ENCODE peak calls at places on chromosomes 3 and 15, in six cellular contexts. One of them, this sample, is unnamed.

GRCh38 chr15:79025201-79025600 is 65.4 kb downstream of the RASGRF1 start:
- DNase-seq in fibroblast of lung: no peak
- DNase-seq in stimulated activated CD4-positive, alpha-beta T cell treated with anti-CD3 and anti-CD28 coated beads, Interleukin-12 subunit alpha, Interleukin-12 subunit beta, amount 100 ng/mL, for 48 hours: no peak
- DNase-seq in activated naive CD4-positive, alpha-beta T cell: no peak
- DNase-seq in B cell: peak
- DNase-seq in lower lobe of right lung: peak
- DNase-seq in this sample: no peak

GRCh38 chr3:136819784-136820640 is 1.1 kb downstream of the SLC35G2 start:
- DNase-seq in lower lobe of right lung: peak
- DNase-seq in activated naive CD4-positive, alpha-beta T cell: peak
- DNase-seq in stimulated activated CD4-positive, alpha-beta T cell treated with anti-CD3 and anti-CD28 coated beads, Interleukin-12 subunit alpha, Interleukin-12 subunit beta, amount 100 ng/mL, for 48 hours: no peak
- DNase-seq in fibroblast of lung: peak
- DNase-seq in B cell: peak
- DNase-seq in this sample: no peak

GRCh38 chr3:55297706-55298105 is 189.4 kb downstream of the WNT5A start:
- DNase-seq in activated naive CD4-positive, alpha-beta T cell: no peak
- DNase-seq in stimulated activated CD4-positive, alpha-beta T cell treated with anti-CD3 and anti-CD28 coated beads, Interleukin-12 subunit alpha, Interleukin-12 subunit beta, amount 100 ng/mL, for 48 hours: no peak
- DNase-seq in fibroblast of lung: no peak
- DNase-seq in lower lobe of right lung: no peak
- DNase-seq in B cell: no peak
- DNase-seq in this sample: no peak

GRCh38 chr3:14847613-14848541 is 29.1 kb downstream of the FGD5 start:
- DNase-seq in lower lobe of right lung: peak
- DNase-seq in stimulated activated CD4-positive, alpha-beta T cell treated with anti-CD3 and anti-CD28 coated beads, Interleukin-12 subunit alpha, Interleukin-12 subunit beta, amount 100 ng/mL, for 48 hours: no peak
- DNase-seq in fibroblast of lung: no peak
- DNase-seq in B cell: peak
- DNase-seq in activated naive CD4-positive, alpha-beta T cell: no peak
- DNase-seq in this sample: no peak

GRCh38 chr3:129313415-129313982 is 34.8 kb downstream of the HMCES start:
- DNase-seq in B cell: no peak
- DNase-seq in activated naive CD4-positive, alpha-beta T cell: peak
- DNase-seq in fibroblast of lung: no peak
- DNase-seq in stimulated activated CD4-positive, alpha-beta T cell treated with anti-CD3 and anti-CD28 coated beads, Interleukin-12 subunit alpha, Interleukin-12 subunit beta, amount 100 ng/mL, for 48 hours: no peak
- DNase-seq in lower lobe of right lung: no peak
- DNase-seq in this sample: peak

GRCh38 chr15:91752081-91752810 is 101.3 kb upstream of the SLCO3A1 start:
- DNase-seq in activated naive CD4-positive, alpha-beta T cell: no peak
- DNase-seq in lower lobe of right lung: no peak
- DNase-seq in B cell: no peak
- DNase-seq in stimulated activated CD4-positive, alpha-beta T cell treated with anti-CD3 and anti-CD28 coated beads, Interleukin-12 subunit alpha, Interleukin-12 subunit beta, amount 100 ng/mL, for 48 hours: no peak
- DNase-seq in fibroblast of lung: no peak
- DNase-seq in this sample: no peak

GRCh38 chr3:63986147-63986546 is 37.1 kb downstream of the PSMD6 start:
- DNase-seq in lower lobe of right lung: no peak
- DNase-seq in B cell: no peak
- DNase-seq in stimulated activated CD4-positive, alpha-beta T cell treated with anti-CD3 and anti-CD28 coated beads, Interleukin-12 subunit alpha, Interleukin-12 subunit beta, amount 100 ng/mL, for 48 hours: no peak
- DNase-seq in fibroblast of lung: no peak
- DNase-seq in activated naive CD4-positive, alpha-beta T cell: no peak
- DNase-seq in this sample: no peak

GRCh38 chr3:187403768-187404270 is 35.6 kb downstream of the RTP4 start:
- DNase-seq in lower lobe of right lung: no peak
- DNase-seq in fibroblast of lung: peak
- DNase-seq in activated naive CD4-positive, alpha-beta T cell: no peak
- DNase-seq in B cell: no peak
- DNase-seq in stimulated activated CD4-positive, alpha-beta T cell treated with anti-CD3 and anti-CD28 coated beads, Interleukin-12 subunit alpha, Interleukin-12 subunit beta, amount 100 ng/mL, for 48 hours: no peak
- DNase-seq in this sample: no peak

GRCh38 chr15:101258238-101259144 is 6.6 kb upstream of the CHSY1 start:
- DNase-seq in lower lobe of right lung: no peak
- DNase-seq in fibroblast of lung: peak
- DNase-seq in B cell: peak
- DNase-seq in activated naive CD4-positive, alpha-beta T cell: peak
- DNase-seq in stimulated activated CD4-positive, alpha-beta T cell treated with anti-CD3 and anti-CD28 coated beads, Interleukin-12 subunit alpha, Interleukin-12 subunit beta, amount 100 ng/mL, for 48 hours: peak
- DNase-seq in this sample: no peak

GRCh38 chr15:100642217-100642949 is 40.0 kb downstream of the ASB7 start:
- DNase-seq in activated naive CD4-positive, alpha-beta T cell: no peak
- DNase-seq in fibroblast of lung: no peak
- DNase-seq in B cell: no peak
- DNase-seq in lower lobe of right lung: no peak
- DNase-seq in stimulated activated CD4-positive, alpha-beta T cell treated with anti-CD3 and anti-CD28 coated beads, Interleukin-12 subunit alpha, Interleukin-12 subunit beta, amount 100 ng/mL, for 48 hours: no peak
- DNase-seq in this sample: no peak

GRCh38 chr3:34011171-34012101 is 213.0 kb downstream of the PDCD6IP start:
- DNase-seq in fibroblast of lung: peak
- DNase-seq in activated naive CD4-positive, alpha-beta T cell: no peak
- DNase-seq in stimulated activated CD4-positive, alpha-beta T cell treated with anti-CD3 and anti-CD28 coated beads, Interleukin-12 subunit alpha, Interleukin-12 subunit beta, amount 100 ng/mL, for 48 hours: no peak
- DNase-seq in lower lobe of right lung: no peak
- DNase-seq in B cell: no peak
- DNase-seq in this sample: no peak

GRCh38 chr3:172391592-172392302 is 56.5 kb downstream of the GHSR start:
- DNase-seq in stimulated activated CD4-positive, alpha-beta T cell treated with anti-CD3 and anti-CD28 coated beads, Interleukin-12 subunit alpha, Interleukin-12 subunit beta, amount 100 ng/mL, for 48 hours: no peak
- DNase-seq in lower lobe of right lung: no peak
- DNase-seq in B cell: no peak
- DNase-seq in fibroblast of lung: peak
- DNase-seq in activated naive CD4-positive, alpha-beta T cell: no peak
- DNase-seq in this sample: no peak

GRCh38 chr3:187619461-187619860 is 50.7 kb downstream of the SST start:
- DNase-seq in activated naive CD4-positive, alpha-beta T cell: no peak
- DNase-seq in fibroblast of lung: no peak
- DNase-seq in B cell: no peak
- DNase-seq in lower lobe of right lung: no peak
- DNase-seq in stimulated activated CD4-positive, alpha-beta T cell treated with anti-CD3 and anti-CD28 coated beads, Interleukin-12 subunit alpha, Interleukin-12 subunit beta, amount 100 ng/mL, for 48 hours: no peak
- DNase-seq in this sample: no peak

GRCh38 chr3:11552289-11553264 is 91.1 kb downstream of the VGLL4 start:
- DNase-seq in lower lobe of right lung: peak
- DNase-seq in activated naive CD4-positive, alpha-beta T cell: no peak
- DNase-seq in B cell: no peak
- DNase-seq in fibroblast of lung: no peak
- DNase-seq in stimulated activated CD4-positive, alpha-beta T cell treated with anti-CD3 and anti-CD28 coated beads, Interleukin-12 subunit alpha, Interleukin-12 subunit beta, amount 100 ng/mL, for 48 hours: no peak
- DNase-seq in this sample: no peak

GRCh38 chr15:58355965-58356358 is 75.8 kb upstream of the LIPC start:
- DNase-seq in lower lobe of right lung: no peak
- DNase-seq in B cell: no peak
- DNase-seq in activated naive CD4-positive, alpha-beta T cell: no peak
- DNase-seq in fibroblast of lung: no peak
- DNase-seq in stimulated activated CD4-positive, alpha-beta T cell treated with anti-CD3 and anti-CD28 coated beads, Interleukin-12 subunit alpha, Interleukin-12 subunit beta, amount 100 ng/mL, for 48 hours: no peak
- DNase-seq in this sample: no peak

GRCh38 chr3:123284399-123285010 is 82.8 kb downstream of the SEC22A start:
- DNase-seq in fibroblast of lung: no peak
- DNase-seq in activated naive CD4-positive, alpha-beta T cell: no peak
- DNase-seq in B cell: no peak
- DNase-seq in lower lobe of right lung: no peak
- DNase-seq in stimulated activated CD4-positive, alpha-beta T cell treated with anti-CD3 and anti-CD28 coated beads, Interleukin-12 subunit alpha, Interleukin-12 subunit beta, amount 100 ng/mL, for 48 hours: no peak
- DNase-seq in this sample: no peak

GRCh38 chr15:55683366-55683765 is 59.6 kb downstream of the PRTG start:
- DNase-seq in stimulated activated CD4-positive, alpha-beta T cell treated with anti-CD3 and anti-CD28 coated beads, Interleukin-12 subunit alpha, Interleukin-12 subunit beta, amount 100 ng/mL, for 48 hours: no peak
- DNase-seq in lower lobe of right lung: no peak
- DNase-seq in B cell: no peak
- DNase-seq in activated naive CD4-positive, alpha-beta T cell: no peak
- DNase-seq in fibroblast of lung: peak
- DNase-seq in this sample: no peak

GRCh38 chr15:29612096-29612495 is 210.2 kb downstream of the TJP1 start:
- DNase-seq in activated naive CD4-positive, alpha-beta T cell: no peak
- DNase-seq in B cell: no peak
- DNase-seq in fibroblast of lung: peak
- DNase-seq in lower lobe of right lung: no peak
- DNase-seq in stimulated activated CD4-positive, alpha-beta T cell treated with anti-CD3 and anti-CD28 coated beads, Interleukin-12 subunit alpha, Interleukin-12 subunit beta, amount 100 ng/mL, for 48 hours: no peak
- DNase-seq in this sample: no peak

GRCh38 chr3:128479558-128480086 is 12.9 kb upstream of the DNAJB8 start:
- DNase-seq in fibroblast of lung: no peak
- DNase-seq in activated naive CD4-positive, alpha-beta T cell: no peak
- DNase-seq in B cell: no peak
- DNase-seq in lower lobe of right lung: no peak
- DNase-seq in stimulated activated CD4-positive, alpha-beta T cell treated with anti-CD3 and anti-CD28 coated beads, Interleukin-12 subunit alpha, Interleukin-12 subunit beta, amount 100 ng/mL, for 48 hours: no peak
- DNase-seq in this sample: no peak